ENCODE peak calls at places on chromosomes 12 and 14, in ten cellular contexts. One of them, this sample, is unnamed.

GRCh38 chr12:64098709-64099354 is 123.3 kb downstream of the KICS2 start:
- DNase-seq in left lung: no peak
- DNase-seq in PC-9: no peak
- DNase-seq in neural progenitor cell: no peak
- DNase-seq in glutamatergic neuron: no peak
- DNase-seq in omental fat pad: no peak
- DNase-seq in AG10803: peak; percentile 88
- DNase-seq in cardiac fibroblast: peak; percentile 81
- DNase-seq in brain microvascular endothelial cell: peak; percentile 29
- DNase-seq in adrenal gland: no peak
- DNase-seq in this sample: no peak

GRCh38 chr12:88876867-88877266 is 296.6 kb upstream of the KITLG start:
- DNase-seq in left lung: no peak
- DNase-seq in AG10803: peak; percentile 54
- DNase-seq in PC-9: no peak
- DNase-seq in neural progenitor cell: no peak
- DNase-seq in glutamatergic neuron: no peak
- DNase-seq in omental fat pad: no peak
- DNase-seq in brain microvascular endothelial cell: no peak
- DNase-seq in cardiac fibroblast: no peak
- DNase-seq in adrenal gland: no peak
- DNase-seq in this sample: no peak

GRCh38 chr12:122503147-122503751 is 2.5 kb upstream of the ZCCHC8 start:
- DNase-seq in brain microvascular endothelial cell: no peak
- DNase-seq in cardiac fibroblast: no peak
- DNase-seq in neural progenitor cell: no peak
- DNase-seq in AG10803: no peak
- DNase-seq in glutamatergic neuron: no peak
- DNase-seq in PC-9: no peak
- DNase-seq in adrenal gland: no peak
- DNase-seq in omental fat pad: no peak
- DNase-seq in left lung: no peak
- DNase-seq in this sample: no peak

GRCh38 chr12:15732341-15733061 is 56.7 kb downstream of the EPS8 start:
- DNase-seq in omental fat pad: no peak
- DNase-seq in glutamatergic neuron: no peak
- DNase-seq in cardiac fibroblast: peak; percentile 51
- DNase-seq in PC-9: no peak
- DNase-seq in neural progenitor cell: no peak
- DNase-seq in adrenal gland: no peak
- DNase-seq in AG10803: peak; percentile 67
- DNase-seq in brain microvascular endothelial cell: no peak
- DNase-seq in left lung: no peak
- DNase-seq in this sample: no peak

GRCh38 chr12:51721281-51721940 is 127.1 kb downstream of the FIGNL2 start:
- DNase-seq in glutamatergic neuron: peak; percentile 75
- DNase-seq in PC-9: no peak
- DNase-seq in AG10803: no peak
- DNase-seq in cardiac fibroblast: peak; percentile 45
- DNase-seq in neural progenitor cell: peak; percentile 65
- DNase-seq in omental fat pad: no peak
- DNase-seq in adrenal gland: peak; percentile 41
- DNase-seq in brain microvascular endothelial cell: peak; percentile 9
- DNase-seq in left lung: peak; percentile 35
- DNase-seq in this sample: peak; percentile 47

GRCh38 chr12:3420693-3421092 is 70.3 kb upstream of the PRMT8 start:
- DNase-seq in cardiac fibroblast: no peak
- DNase-seq in glutamatergic neuron: no peak
- DNase-seq in omental fat pad: no peak
- DNase-seq in brain microvascular endothelial cell: no peak
- DNase-seq in left lung: no peak
- DNase-seq in PC-9: no peak
- DNase-seq in neural progenitor cell: no peak
- DNase-seq in AG10803: no peak
- DNase-seq in adrenal gland: no peak
- DNase-seq in this sample: no peak

GRCh38 chr14:51575225-51576111 is 76.2 kb upstream of the FRMD6 start:
- DNase-seq in brain microvascular endothelial cell: no peak
- DNase-seq in cardiac fibroblast: no peak
- DNase-seq in left lung: no peak
- DNase-seq in glutamatergic neuron: no peak
- DNase-seq in neural progenitor cell: no peak
- DNase-seq in PC-9: no peak
- DNase-seq in AG10803: peak; percentile 77
- DNase-seq in adrenal gland: no peak
- DNase-seq in omental fat pad: no peak
- DNase-seq in this sample: no peak

GRCh38 chr12:11906284-11906935 is 164.3 kb upstream of the BCL2L14 start:
- DNase-seq in left lung: no peak
- DNase-seq in brain microvascular endothelial cell: peak; percentile 68
- DNase-seq in cardiac fibroblast: peak; percentile 23
- DNase-seq in glutamatergic neuron: no peak
- DNase-seq in PC-9: no peak
- DNase-seq in neural progenitor cell: no peak
- DNase-seq in AG10803: peak; percentile 89
- DNase-seq in omental fat pad: no peak
- DNase-seq in adrenal gland: no peak
- DNase-seq in this sample: no peak

GRCh38 chr14:90513151-90514014 is 116.6 kb downstream of the CALM1 start:
- DNase-seq in glutamatergic neuron: peak; percentile 29
- DNase-seq in neural progenitor cell: peak; percentile 71
- DNase-seq in adrenal gland: no peak
- DNase-seq in omental fat pad: no peak
- DNase-seq in PC-9: peak; percentile 59
- DNase-seq in cardiac fibroblast: peak; percentile 75
- DNase-seq in brain microvascular endothelial cell: no peak
- DNase-seq in left lung: peak; percentile 89
- DNase-seq in AG10803: no peak
- DNase-seq in this sample: no peak

GRCh38 chr12:118145113-118145797 is 9.3 kb downstream of the PEBP1 start:
- DNase-seq in neural progenitor cell: no peak
- DNase-seq in left lung: no peak
- DNase-seq in brain microvascular endothelial cell: no peak
- DNase-seq in PC-9: no peak
- DNase-seq in omental fat pad: no peak
- DNase-seq in adrenal gland: no peak
- DNase-seq in AG10803: no peak
- DNase-seq in cardiac fibroblast: no peak
- DNase-seq in glutamatergic neuron: no peak
- DNase-seq in this sample: no peak

GRCh38 chr12:15556411-15556810 is 232.8 kb downstream of the EPS8 start:
- DNase-seq in AG10803: peak; percentile 37
- DNase-seq in PC-9: no peak
- DNase-seq in left lung: no peak
- DNase-seq in cardiac fibroblast: peak; percentile 24
- DNase-seq in neural progenitor cell: no peak
- DNase-seq in omental fat pad: no peak
- DNase-seq in glutamatergic neuron: no peak
- DNase-seq in adrenal gland: no peak
- DNase-seq in brain microvascular endothelial cell: no peak
- DNase-seq in this sample: no peak

GRCh38 chr12:117646595-117646994 is 285.2 kb upstream of the NOS1 start:
- DNase-seq in brain microvascular endothelial cell: no peak
- DNase-seq in neural progenitor cell: peak; percentile 24
- DNase-seq in omental fat pad: no peak
- DNase-seq in adrenal gland: no peak
- DNase-seq in glutamatergic neuron: no peak
- DNase-seq in PC-9: no peak
- DNase-seq in AG10803: no peak
- DNase-seq in cardiac fibroblast: no peak
- DNase-seq in left lung: no peak
- DNase-seq in this sample: no peak

DNA sequence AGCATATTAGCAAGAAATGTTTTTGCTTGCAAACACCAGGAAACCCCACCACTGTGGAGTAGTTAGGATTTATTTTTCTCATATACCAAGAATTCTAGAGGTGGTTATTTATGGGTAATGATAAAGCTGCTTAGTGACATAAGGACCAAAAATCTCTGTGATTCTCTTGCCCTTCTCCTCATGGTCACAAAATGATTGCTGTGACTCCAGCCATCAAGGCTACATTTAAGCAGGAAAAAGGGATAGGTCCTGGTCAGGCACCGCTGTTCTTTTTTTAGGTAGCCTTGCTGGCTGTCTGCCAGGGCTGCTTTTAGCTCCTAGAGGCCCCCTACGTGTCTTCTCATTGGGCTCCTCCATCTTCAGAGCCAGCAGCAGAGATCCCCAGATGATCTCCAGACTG is 104.2 kb downstream of the AACS start:
- DNase-seq in PC-9: no peak
- DNase-seq in glutamatergic neuron: no peak
- DNase-seq in neural progenitor cell: no peak
- DNase-seq in AG10803: no peak
- DNase-seq in brain microvascular endothelial cell: no peak
- DNase-seq in omental fat pad: no peak
- DNase-seq in cardiac fibroblast: no peak
- DNase-seq in adrenal gland: no peak
- DNase-seq in left lung: no peak
- DNase-seq in this sample: no peak
- TF ChIP-seq CTCF in PC-9: no peak
- TF ChIP-seq CTCF in glutamatergic neuron: no peak
- TF ChIP-seq CTCF in neural progenitor cell: no peak
- TF ChIP-seq CTCF in AG10803: no peak
- TF ChIP-seq CTCF in brain microvascular endothelial cell: no peak
- TF ChIP-seq CTCF in omental fat pad: no peak
- TF ChIP-seq CTCF in cardiac fibroblast: no peak
- TF ChIP-seq CTCF in adrenal gland: no peak
- TF ChIP-seq CTCF in left lung: no peak
- TF ChIP-seq CTCF in this sample: no peak

GRCh38 chr12:54134850-54135249 is 53.9 kb downstream of the SMUG1 start:
- DNase-seq in AG10803: no peak
- DNase-seq in omental fat pad: no peak
- DNase-seq in glutamatergic neuron: no peak
- DNase-seq in left lung: no peak
- DNase-seq in adrenal gland: no peak
- DNase-seq in neural progenitor cell: no peak
- DNase-seq in cardiac fibroblast: no peak
- DNase-seq in brain microvascular endothelial cell: no peak
- DNase-seq in PC-9: no peak
- DNase-seq in this sample: no peak
- TF ChIP-seq CTCF in AG10803: no peak
- TF ChIP-seq CTCF in omental fat pad: no peak
- TF ChIP-seq CTCF in glutamatergic neuron: no peak
- TF ChIP-seq CTCF in left lung: no peak
- TF ChIP-seq CTCF in adrenal gland: no peak
- TF ChIP-seq CTCF in neural progenitor cell: peak; percentile 29
- TF ChIP-seq CTCF in cardiac fibroblast: no peak
- TF ChIP-seq CTCF in brain microvascular endothelial cell: no peak
- TF ChIP-seq CTCF in PC-9: no peak
- TF ChIP-seq CTCF in this sample: no peak

GRCh38 chr14:35393826-35394225 is 10.7 kb downstream of the NFKBIA start:
- DNase-seq in left lung: no peak
- DNase-seq in cardiac fibroblast: no peak
- DNase-seq in neural progenitor cell: no peak
- DNase-seq in glutamatergic neuron: no peak
- DNase-seq in omental fat pad: no peak
- DNase-seq in PC-9: no peak
- DNase-seq in adrenal gland: no peak
- DNase-seq in AG10803: no peak
- DNase-seq in brain microvascular endothelial cell: no peak
- DNase-seq in this sample: no peak
- TF ChIP-seq CTCF in left lung: no peak
- TF ChIP-seq CTCF in cardiac fibroblast: no peak
- TF ChIP-seq CTCF in neural progenitor cell: no peak
- TF ChIP-seq CTCF in glutamatergic neuron: no peak
- TF ChIP-seq CTCF in omental fat pad: no peak
- TF ChIP-seq CTCF in PC-9: no peak
- TF ChIP-seq CTCF in adrenal gland: no peak
- TF ChIP-seq CTCF in AG10803: no peak
- TF ChIP-seq CTCF in brain microvascular endothelial cell: no peak
- TF ChIP-seq CTCF in this sample: no peak

GRCh38 chr14:68938515-68939423 is 40.3 kb downstream of the ACTN1 start:
- DNase-seq in AG10803: no peak
- DNase-seq in glutamatergic neuron: no peak
- DNase-seq in adrenal gland: no peak
- DNase-seq in left lung: no peak
- DNase-seq in neural progenitor cell: no peak
- DNase-seq in brain microvascular endothelial cell: no peak
- DNase-seq in cardiac fibroblast: peak; percentile 53
- DNase-seq in omental fat pad: no peak
- DNase-seq in PC-9: no peak
- DNase-seq in this sample: no peak
- TF ChIP-seq CTCF in AG10803: no peak
- TF ChIP-seq CTCF in glutamatergic neuron: no peak
- TF ChIP-seq CTCF in adrenal gland: no peak
- TF ChIP-seq CTCF in left lung: no peak
- TF ChIP-seq CTCF in neural progenitor cell: no peak
- TF ChIP-seq CTCF in brain microvascular endothelial cell: no peak
- TF ChIP-seq CTCF in cardiac fibroblast: no peak
- TF ChIP-seq CTCF in omental fat pad: no peak
- TF ChIP-seq CTCF in PC-9: no peak
- TF ChIP-seq CTCF in this sample: no peak

GRCh38 chr14:80637726-80638619 is 303.6 kb downstream of the CEP128 start:
- DNase-seq in omental fat pad: no peak
- DNase-seq in AG10803: peak; percentile 83
- DNase-seq in PC-9: peak; percentile 49
- DNase-seq in brain microvascular endothelial cell: peak; percentile 35
- DNase-seq in left lung: no peak
- DNase-seq in cardiac fibroblast: no peak
- DNase-seq in adrenal gland: no peak
- DNase-seq in glutamatergic neuron: no peak
- DNase-seq in neural progenitor cell: no peak
- DNase-seq in this sample: no peak

GRCh38 chr14:80638620-80639215 is 302.8 kb downstream of the CEP128 start:
- DNase-seq in left lung: no peak
- DNase-seq in omental fat pad: no peak
- DNase-seq in AG10803: peak; percentile 72
- DNase-seq in brain microvascular endothelial cell: peak; percentile 71
- DNase-seq in cardiac fibroblast: peak; percentile 59
- DNase-seq in adrenal gland: no peak
- DNase-seq in neural progenitor cell: no peak
- DNase-seq in glutamatergic neuron: no peak
- DNase-seq in PC-9: no peak
- DNase-seq in this sample: no peak

GRCh38 chr14:80634106-80634758 is 307.3 kb downstream of the CEP128 start:
- DNase-seq in adrenal gland: no peak
- DNase-seq in neural progenitor cell: no peak
- DNase-seq in AG10803: peak; percentile 16
- DNase-seq in omental fat pad: no peak
- DNase-seq in PC-9: no peak
- DNase-seq in glutamatergic neuron: no peak
- DNase-seq in left lung: no peak
- DNase-seq in brain microvascular endothelial cell: no peak
- DNase-seq in cardiac fibroblast: peak; percentile 46
- DNase-seq in this sample: no peak

DNA sequence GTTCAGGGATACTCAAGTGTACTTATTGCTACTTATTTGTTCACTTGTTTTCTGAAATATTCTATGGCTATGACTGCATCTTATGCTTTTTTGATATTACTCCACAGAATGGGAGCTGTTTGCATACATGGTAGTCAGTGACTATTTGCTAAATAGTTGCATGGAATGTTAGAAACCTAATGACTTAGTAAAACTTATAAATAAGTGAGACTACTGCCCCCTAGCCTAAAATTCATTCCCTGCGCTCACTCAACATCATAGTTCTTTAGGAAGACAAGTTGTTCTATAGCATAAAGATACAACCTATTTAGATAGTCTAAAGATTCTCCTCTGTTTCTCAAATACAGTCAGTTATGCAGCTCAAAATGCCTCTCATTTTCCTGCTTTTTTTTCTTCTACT is 305.5 kb downstream of the CEP128 start:
- DNase-seq in PC-9: no peak
- DNase-seq in AG10803: peak; percentile 18
- DNase-seq in adrenal gland: no peak
- DNase-seq in glutamatergic neuron: no peak
- DNase-seq in omental fat pad: no peak
- DNase-seq in cardiac fibroblast: peak; percentile 19
- DNase-seq in brain microvascular endothelial cell: peak; percentile 17
- DNase-seq in neural progenitor cell: peak; percentile 29
- DNase-seq in left lung: no peak
- DNase-seq in this sample: no peak
- TF ChIP-seq CTCF in PC-9: peak; percentile 21
- TF ChIP-seq CTCF in AG10803: peak; percentile 34
- TF ChIP-seq CTCF in adrenal gland: no peak
- TF ChIP-seq CTCF in glutamatergic neuron: no peak
- TF ChIP-seq CTCF in omental fat pad: no peak
- TF ChIP-seq CTCF in cardiac fibroblast: peak; percentile 33
- TF ChIP-seq CTCF in brain microvascular endothelial cell: no peak
- TF ChIP-seq CTCF in neural progenitor cell: peak; percentile 66
- TF ChIP-seq CTCF in left lung: no peak
- TF ChIP-seq CTCF in this sample: no peak

This sample was measured in CD14-positive monocyte.